ENCODE peak calls at places on chromosomes 13 and 19, in ten cellular contexts. G, Z, T, H, O, A, E, I, M and X are unnamed samples.

GRCh38 chr13:35888327-35888940 is 242.7 kb downstream of the DCLK1 start:
- DNase-seq in A (no peak), E (no peak), O (no peak), I (no peak), T (no peak), G (no peak), M (peak), H (peak), Z (no peak), X (no peak)

GRCh38 chr19:38913958-38914357 is 2.0 kb upstream of the CCER2 start:
- DNase-seq in I (no peak), G (no peak), M (no peak), Z (no peak), E (no peak), O (no peak), T (no peak), A (no peak), H (no peak), X (no peak)

GRCh38 chr13:113929628-113930615 is 44.0 kb downstream of the C13orf46 start:
- DNase-seq in I (peak), O (no peak), T (no peak), E (peak), G (no peak), Z (no peak), M (no peak), H (no peak), A (no peak), X (no peak)

GRCh38 chr13:19782049-19782726 is 557 bp downstream of the PSPC1 start:
- DNase-seq in A (peak), I (peak), Z (peak), M (peak), G (peak), E (peak), H (peak), O (peak), T (peak), X (peak)

GRCh38 chr13:20465218-20465879 is 60.3 kb downstream of the CRYL1 start:
- DNase-seq in A (no peak), M (peak), I (no peak), O (no peak), G (no peak), E (no peak), Z (no peak), H (no peak), T (no peak), X (no peak)

GRCh38 chr19:798415-799075 is 1.3 kb downstream of the PTBP1 start:
- DNase-seq in O (no peak), M (no peak), G (peak), I (no peak), E (no peak), Z (no peak), T (peak), A (no peak), H (no peak), X (no peak)

GRCh38 chr19:17511724-17512573 is 500 bp downstream of the PGLS start:
- DNase-seq in O (peak), E (peak), H (peak), M (peak), T (peak), A (peak), I (peak), Z (peak), G (peak), X (peak)

GRCh38 chr19:5143471-5144411 is 174.8 kb downstream of the KDM4B start:
- DNase-seq in M (no peak), A (peak), E (no peak), O (no peak), I (no peak), G (peak), H (no peak), Z (no peak), T (peak), X (no peak)

GRCh38 chr13:48783181-48783630 is 129.5 kb downstream of the CYSLTR2 start:
- DNase-seq in G (peak), A (no peak), O (peak), E (peak), H (peak), T (peak), Z (peak), M (peak), I (no peak), X (no peak)

GRCh38 chr13:80577951-80578670 is 237.2 kb upstream of the SPRY2 start:
- DNase-seq in H (no peak), Z (no peak), M (no peak), T (no peak), E (no peak), O (no peak), I (no peak), A (no peak), G (no peak), X (no peak)

GRCh38 chr13:34371645-34372044 is 553.7 kb downstream of the RFC3 start:
- DNase-seq in I (no peak), Z (no peak), G (no peak), T (no peak), A (no peak), M (no peak), O (no peak), E (no peak), H (no peak), X (no peak)

GRCh38 chr19:4449022-4449825 is 8.4 kb downstream of the UBXN6 start:
- DNase-seq in T (no peak), E (peak), H (no peak), Z (no peak), I (no peak), O (no peak), A (no peak), M (no peak), G (no peak), X (no peak)

DNA sequence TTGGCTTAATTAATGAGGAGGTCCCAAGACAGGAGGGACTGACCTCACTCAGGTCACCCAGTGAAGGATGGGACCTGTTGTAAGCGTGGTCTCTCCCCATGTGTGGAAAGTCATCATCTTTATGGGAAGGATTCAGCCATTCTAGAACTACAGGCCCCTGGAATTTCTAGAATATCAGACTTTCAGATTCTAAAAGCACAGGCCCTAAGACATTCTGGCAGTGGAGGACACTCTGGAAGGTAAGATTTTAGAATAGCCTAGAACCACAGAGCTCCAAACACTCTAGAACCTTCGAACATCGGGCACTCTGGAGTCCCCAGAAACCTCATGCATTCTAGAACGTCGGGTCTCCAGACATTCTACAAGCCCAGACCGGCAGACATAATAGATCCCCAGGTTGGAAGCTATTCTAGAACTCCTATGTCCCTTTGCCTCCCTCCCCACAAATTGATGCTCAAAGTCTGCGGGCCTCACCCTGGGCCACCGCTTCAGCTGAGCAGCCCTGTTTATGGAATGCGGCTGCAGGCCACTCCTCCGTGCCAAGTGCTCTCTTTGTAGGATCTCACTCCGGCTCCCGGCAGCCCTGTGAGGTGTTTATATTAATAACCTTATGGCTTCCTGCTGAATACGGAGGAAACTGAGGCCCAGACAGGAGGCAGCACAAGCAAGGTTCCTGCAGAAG is 1.9 kb upstream of the KLK15 start:
- DNase-seq in G (no peak), I (no peak), H (no peak), M (peak), Z (no peak), O (no peak), E (no peak), A (no peak), T (no peak), X (no peak)
- TF ChIP-seq CTCF in G (no peak), I (no peak), H (no peak), M (no peak), Z (no peak), O (no peak), E (no peak), A (no peak), T (no peak), X (no peak)

GRCh38 chr19:35740423-35741215 is 1.6 kb downstream of the IGFLR1 start:
- DNase-seq in A (peak), H (peak), M (peak), T (peak), Z (peak), E (peak), G (peak), I (peak), O (peak), X (peak)
- TF ChIP-seq CTCF in A (no peak), H (no peak), M (peak), T (peak), Z (peak), E (no peak), G (no peak), I (no peak), O (no peak), X (peak)

GRCh38 chr13:37068962-37069361 is 9.5 kb upstream of the SUPT20H start:
- DNase-seq in I (no peak), A (no peak), M (peak), H (no peak), O (no peak), T (no peak), G (no peak), Z (peak), E (no peak), X (peak)
- TF ChIP-seq CTCF in I (peak), A (no peak), M (peak), H (no peak), O (no peak), T (no peak), G (peak), Z (peak), E (no peak), X (peak)

DNA sequence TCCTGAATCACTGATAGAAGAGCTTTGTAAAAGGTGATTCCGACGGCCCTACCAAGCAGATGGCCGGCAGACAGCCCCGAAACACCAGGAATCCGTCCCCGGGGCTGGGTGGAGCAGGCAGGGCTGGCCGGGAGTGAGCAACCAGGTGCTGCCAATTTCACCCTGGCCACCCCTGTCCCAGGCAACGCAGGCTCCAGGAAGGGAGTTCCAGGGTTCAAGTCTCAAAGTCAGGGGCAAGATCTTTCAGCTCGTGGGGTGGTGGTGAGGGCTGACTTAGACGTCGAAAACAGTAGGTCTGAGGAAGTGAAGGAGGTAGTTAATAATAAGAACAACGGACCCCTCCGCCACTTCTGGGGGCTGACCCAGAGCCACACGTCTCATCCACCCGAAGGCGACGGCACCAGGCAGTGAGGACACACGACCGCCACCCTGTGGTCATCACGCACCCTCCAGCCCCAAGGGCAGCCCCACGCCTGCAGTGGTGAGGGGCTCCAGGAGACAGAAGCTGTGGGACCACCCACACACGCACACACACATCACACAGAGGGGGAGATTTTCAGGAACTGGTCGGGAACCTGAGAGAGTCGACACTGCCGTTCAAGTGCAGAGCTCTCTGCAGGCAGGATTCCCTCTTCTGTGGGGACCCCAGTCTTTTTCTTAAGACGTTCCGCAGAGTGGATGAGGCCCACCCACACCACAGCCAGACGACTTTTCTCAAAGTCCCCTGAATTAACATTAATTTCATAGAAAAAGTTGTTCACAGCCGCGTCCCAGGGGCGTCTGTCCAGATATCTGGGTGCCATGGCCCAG is 67.2 kb downstream of the SPACA7 start:
- DNase-seq in G (no peak), E (no peak), H (peak), O (peak), Z (no peak), I (no peak), A (no peak), T (no peak), M (no peak), X (peak)
- TF ChIP-seq CTCF in G (no peak), E (no peak), H (no peak), O (no peak), Z (peak), I (peak), A (no peak), T (no peak), M (peak), X (peak)

GRCh38 chr19:11227201-11227886 is 12.1 kb upstream of the ANGPTL8 start:
- DNase-seq in G (no peak), O (peak), M (no peak), T (no peak), E (no peak), H (no peak), A (no peak), I (no peak), Z (no peak), X (no peak)
- TF ChIP-seq CTCF in G (no peak), O (no peak), M (no peak), T (no peak), E (no peak), H (no peak), A (no peak), I (no peak), Z (no peak), X (no peak)

DNA sequence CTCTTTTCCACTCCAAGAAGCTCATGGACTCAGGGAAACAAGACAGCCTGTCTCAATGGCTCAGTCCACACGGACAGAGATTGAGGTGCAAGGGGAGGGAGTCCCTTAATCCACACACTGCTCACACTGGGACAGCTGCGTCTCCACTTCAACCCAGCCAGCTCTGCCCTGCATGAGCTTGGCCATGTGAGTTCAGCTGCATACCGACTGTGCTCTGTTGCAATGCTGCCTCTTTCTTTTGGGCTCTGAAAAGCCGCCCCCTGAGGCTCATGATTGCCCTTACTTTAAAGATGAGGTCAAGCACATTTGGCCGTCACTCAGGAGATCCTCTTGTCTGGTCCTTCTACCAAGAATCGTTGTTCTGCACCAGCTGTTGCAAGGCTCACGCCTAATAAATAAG is 64.8 kb upstream of the KCTD15 start:
- DNase-seq in G (no peak), H (no peak), T (no peak), E (no peak), Z (no peak), M (no peak), I (no peak), O (no peak), A (no peak), X (no peak)
- TF ChIP-seq CTCF in G (no peak), H (no peak), T (no peak), E (no peak), Z (no peak), M (no peak), I (no peak), O (no peak), A (no peak), X (no peak)

GRCh38 chr19:48807590-48808308 is 3.1 kb downstream of the BCAT2 start:
- DNase-seq in A (no peak), T (peak), I (no peak), M (no peak), O (no peak), H (no peak), E (no peak), G (no peak), Z (no peak), X (no peak)
- TF ChIP-seq CTCF in A (no peak), T (no peak), I (no peak), M (no peak), O (no peak), H (no peak), E (no peak), G (no peak), Z (no peak), X (no peak)